ENCODE peak calls at places on chromosomes 2 and 18, in five cellular contexts. O, P, H, D and G are unnamed samples. For H3K9me3, the result is how much of the 10 kb centered on the place peaks cover.

GRCh38 chr2:215831296-215831913 is 181.9 kb downstream of the MREG start:
- DNase-seq in O (peak), P (peak), H (no peak), D (peak), G (no peak)

GRCh38 chr2:96122391-96122790 is 6.0 kb upstream of the ADRA2B start:
- DNase-seq in O (no peak), P (no peak), H (no peak), D (no peak), G (no peak)

GRCh38 chr2:33166287-33166881 is 219.6 kb downstream of the LTBP1 start:
- DNase-seq in O (no peak), P (no peak), H (no peak), D (no peak), G (no peak)

GRCh38 chr18:55838841-55839240 is 250.8 kb upstream of the TCF4 start:
- DNase-seq in O (no peak), P (no peak), H (no peak), D (no peak), G (no peak)

GRCh38 chr2:20424300-20425290 is 22.3 kb upstream of the RHOB start:
- DNase-seq in O (no peak), P (peak), H (no peak), D (peak), G (no peak)

GRCh38 chr2:69544951-69545350 is 98.6 kb downstream of the AAK1 start:
- DNase-seq in O (no peak), P (no peak), H (no peak), D (no peak), G (no peak)

GRCh38 chr2:236338495-236339184 is 74.4 kb upstream of the ASB18 start:
- DNase-seq in O (no peak), P (no peak), H (no peak), D (no peak), G (no peak)

GRCh38 chr18:9055185-9055584 is 47.3 kb upstream of the NDUFV2 start:
- DNase-seq in O (no peak), P (no peak), H (no peak), D (no peak), G (no peak)

GRCh38 chr18:55781481-55781957 is 193.5 kb upstream of the TCF4 start:
- DNase-seq in O (no peak), P (peak), H (peak), D (no peak), G (no peak)

GRCh38 chr2:26816893-26817292 is 31.0 kb downstream of the CENPA start:
- DNase-seq in O (no peak), P (no peak), H (no peak), D (no peak), G (no peak)

GRCh38 chr2:84924173-84925106 is 19.0 kb downstream of the TMSB10 start:
- DNase-seq in O (peak), P (peak), H (no peak), D (peak), G (peak)

GRCh38 chr2:195570329-195570728 is 86.7 kb upstream of the SLC39A10 start:
- DNase-seq in O (no peak), P (no peak), H (no peak), D (no peak), G (no peak)

GRCh38 chr2:221641181-221641871 is 69.2 kb upstream of the EPHA4 start:
- DNase-seq in O (no peak), P (no peak), H (no peak), D (peak), G (no peak)

GRCh38 chr2:140275427-140275826 is 1495.2 kb upstream of the NXPH2 start:
- DNase-seq in O (no peak), P (no peak), H (no peak), D (no peak), G (no peak)

GRCh38 chr2:132620115-132620514 is 49.9 kb downstream of the LYPD1 start:
- DNase-seq in O (no peak), P (no peak), H (no peak), D (no peak), G (no peak)

GRCh38 chr2:60533114-60534033 is 20.1 kb downstream of the BCL11A start:
- DNase-seq in O (no peak), P (no peak), H (no peak), D (no peak), G (no peak)

GRCh38 chr2:26675651-26676255 is 16.8 kb upstream of the KCNK3 start:
- DNase-seq in O (no peak), P (no peak), H (no peak), D (no peak), G (no peak)

GRCh38 chr2:176751314-176751713 is 461.3 kb upstream of the HNRNPA3 start:
- DNase-seq in O (no peak), P (no peak), H (no peak), D (no peak), G (no peak)

GRCh38 chr2:130288467-130289403 is 54.0 kb upstream of the IMP4 start:
- DNase-seq in O (no peak), P (no peak), H (no peak), D (no peak), G (no peak)

GRCh38 chr2:191315365-191315752 is 70.2 kb downstream of the MYO1B start:
- DNase-seq in O (no peak), P (no peak), H (no peak), D (no peak), G (no peak)

GRCh38 chr18:52343731-52344340 is 3.8 kb downstream of the DCC start:
- DNase-seq in O (no peak), P (no peak), H (no peak), D (no peak), G (no peak)

GRCh38 chr2:10493636-10494281 is 45.6 kb upstream of the ODC1 start:
- DNase-seq in O (peak), P (peak), H (no peak), D (peak), G (peak)

GRCh38 chr2:240737958-240738357 is 46.3 kb downstream of the AQP12A start:
- DNase-seq in O (no peak), P (no peak), H (no peak), D (no peak), G (no peak)

GRCh38 chr18:50816767-50817166 is 3.0 kb downstream of the MRO start:
- DNase-seq in O (no peak), P (peak), H (no peak), D (no peak), G (no peak)

GRCh38 chr2:201260302-201260800 is at the start of gene CASP8:
- DNase-seq in O (peak), P (peak), H (no peak), D (peak), G (peak)

GRCh38 chr2:52976132-52976949 is 791.3 kb upstream of the CHAC2 start:
- DNase-seq in O (no peak), P (peak), H (peak), D (no peak), G (no peak)

GRCh38 chr18:11488175-11488574 is 121.2 kb upstream of the SLC35G4 start:
- DNase-seq in O (no peak), P (no peak), H (no peak), D (no peak), G (no peak)

GRCh38 chr2:143463717-143464116 is 334.5 kb downstream of the ARHGAP15 start:
- DNase-seq in O (no peak), P (no peak), H (no peak), D (no peak), G (no peak)

GRCh38 chr18:62606106-62606505 is 83.3 kb downstream of the ZCCHC2 start:
- DNase-seq in O (no peak), P (no peak), H (no peak), D (no peak), G (no peak)

GRCh38 chr18:80133124-80133523 is 24.1 kb downstream of the ADNP2 start:
- DNase-seq in O (no peak), P (no peak), H (no peak), D (no peak), G (no peak)

GRCh38 chr2:202574541-202574940 is 60.2 kb upstream of the FAM117B start:
- DNase-seq in O (no peak), P (no peak), H (no peak), D (no peak), G (no peak)

GRCh38 chr2:25617948-25618646 is 55.3 kb downstream of the DTNB start:
- DNase-seq in O (no peak), P (no peak), H (no peak), D (no peak), G (no peak)

GRCh38 chr2:237515166-237515565 is 28.1 kb downstream of the MLPH start:
- DNase-seq in O (no peak), P (no peak), H (no peak), D (no peak), G (no peak)

GRCh38 chr2:36966370-36967235 is at the start of gene STRN:
- DNase-seq in O (peak), P (peak), H (peak), D (peak), G (peak)

DNA sequence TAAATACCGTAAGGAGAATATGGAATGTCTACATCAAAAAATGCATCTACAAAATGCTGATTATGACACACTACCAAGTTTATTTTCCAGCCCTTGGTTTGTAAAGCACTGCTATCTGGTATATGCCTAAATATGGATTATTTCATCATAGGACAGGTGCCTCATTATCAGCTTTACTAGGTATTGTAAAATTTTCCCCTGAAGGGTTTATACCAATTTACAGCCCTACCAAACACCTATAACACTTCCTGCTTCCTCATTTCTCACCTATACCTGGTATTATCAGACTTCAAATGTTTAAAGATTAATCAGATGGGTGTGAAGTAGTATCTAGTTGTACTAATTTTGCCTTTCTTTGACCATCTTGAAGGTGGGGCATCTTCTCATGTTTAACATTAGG is 26.8 kb downstream of the RMND5A start:
- DNase-seq in O (no peak), P (no peak), H (no peak), D (no peak), G (no peak)
- H3K27ac ChIP-seq in O (no peak), P (no peak), H (no peak), D (no peak), G (no peak)

DNA sequence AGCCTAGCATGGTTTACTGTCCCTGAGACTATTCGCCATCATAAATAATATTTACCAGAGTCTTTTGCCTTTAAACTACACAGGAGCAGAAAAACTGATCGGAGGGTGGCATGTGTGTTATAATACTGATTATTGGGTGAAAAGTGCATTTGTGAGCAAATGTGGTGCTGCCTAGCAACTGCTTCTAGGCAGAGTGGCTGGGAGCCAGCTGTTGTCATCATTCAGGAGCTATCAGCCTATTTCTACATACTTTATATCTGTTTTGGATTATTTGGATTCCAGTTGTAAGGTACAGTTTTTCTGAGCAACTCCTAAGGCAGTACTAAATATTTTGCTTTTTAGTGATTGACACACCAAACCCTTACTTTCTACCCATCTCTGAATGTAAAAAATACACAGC is 75.0 kb upstream of the MSTN start:
- DNase-seq in O (no peak), P (no peak), H (no peak), D (no peak), G (no peak)
- H3K9me3 ChIP-seq in O (under half), P (under half), H (under half), D (under half), G (under half)

DNA sequence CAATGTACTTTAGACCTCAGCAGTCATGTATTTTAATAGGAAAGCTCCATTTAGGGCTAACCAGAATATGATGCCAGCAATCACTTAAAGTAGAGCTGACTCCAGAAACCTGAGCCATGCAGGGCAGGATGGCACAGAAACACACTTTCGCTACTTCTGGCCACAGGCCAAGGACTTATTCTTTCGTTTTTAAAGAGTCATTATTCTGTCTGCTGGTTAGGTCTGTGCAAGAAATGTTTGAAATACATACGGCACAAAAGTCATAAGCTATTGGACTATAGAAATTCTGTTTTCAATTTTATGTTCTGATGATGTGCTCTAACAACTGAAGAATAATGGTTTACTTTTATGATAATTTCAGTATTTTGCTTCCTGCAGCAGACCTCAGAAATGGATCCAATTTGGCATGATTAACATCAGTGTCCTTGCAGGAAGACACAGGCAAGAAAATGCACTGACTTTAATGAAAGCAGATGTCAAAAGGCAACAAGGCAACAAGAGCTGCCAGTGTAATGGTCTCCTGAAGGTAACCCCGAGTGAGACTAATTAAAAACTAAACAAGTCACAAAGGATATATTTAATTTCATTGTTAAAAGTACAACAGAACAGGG is 114.4 kb upstream of the CHRNA1 start:
- DNase-seq in O (no peak), P (no peak), H (no peak), D (no peak), G (no peak)
- H3K27ac ChIP-seq in O (no peak), P (no peak), H (no peak), D (no peak), G (no peak)

GRCh38 chr2:239721531-239721930 is 303.6 kb downstream of the NDUFA10 start:
- DNase-seq in O (no peak), P (no peak), H (no peak), D (no peak), G (no peak)
- H3K9me3 ChIP-seq in O (under half), P (under half), H (under half), D (under half), G (under half)

GRCh38 chr2:177783835-177784448 is 288.6 kb downstream of the PDE11A start:
- DNase-seq in O (peak), P (no peak), H (no peak), D (no peak), G (no peak)
- H3K27ac ChIP-seq in O (peak), P (no peak), H (no peak), D (no peak), G (peak)

GRCh38 chr2:223475901-223476300 is 126.3 kb downstream of the SCG2 start:
- DNase-seq in O (no peak), P (no peak), H (no peak), D (no peak), G (no peak)
- H3K9me3 ChIP-seq in O (under half), P (under half), H (under half), D (under half), G (under half)

GRCh38 chr2:230924470-230925341 is at the start of gene GPR55:
- DNase-seq in O (no peak), P (peak), H (no peak), D (peak), G (peak)
- H3K27ac ChIP-seq in O (no peak), P (no peak), H (no peak), D (no peak), G (peak)

GRCh38 chr2:30702694-30703093 is 104.6 kb downstream of the CAPN13 start:
- DNase-seq in O (no peak), P (no peak), H (no peak), D (no peak), G (no peak)

GRCh38 chr2:30705056-30705455 is 102.2 kb downstream of the CAPN13 start:
- DNase-seq in O (no peak), P (no peak), H (no peak), D (no peak), G (no peak)

GRCh38 chr2:30705711-30706533 is 101.3 kb downstream of the CAPN13 start:
- DNase-seq in O (no peak), P (no peak), H (no peak), D (no peak), G (no peak)

GRCh38 chr2:30706534-30707303 is 100.5 kb downstream of the CAPN13 start:
- DNase-seq in O (peak), P (peak), H (peak), D (peak), G (peak)

DNA sequence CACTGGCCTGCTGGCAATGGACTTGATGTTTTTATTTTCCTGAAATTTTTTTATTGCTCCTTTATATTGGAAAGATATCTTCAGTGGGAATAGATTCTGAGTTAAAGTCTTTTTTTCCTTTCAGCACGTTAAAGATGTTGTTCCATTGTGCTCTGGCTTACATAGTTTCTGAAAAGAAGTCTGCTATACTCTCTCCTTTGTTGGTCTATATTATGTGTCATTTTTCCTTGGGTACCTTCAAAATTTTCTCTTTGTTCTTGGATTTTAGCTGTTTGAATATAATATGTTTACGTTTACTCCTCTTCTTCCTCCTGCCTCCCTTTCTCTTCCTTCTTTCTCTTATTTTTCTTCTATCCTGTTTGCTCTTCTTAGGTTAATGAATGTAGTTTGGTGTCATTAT is 105.5 kb downstream of the CAPN13 start:
- DNase-seq in O (no peak), P (peak), H (no peak), D (no peak), G (no peak)
- H3K9me3 ChIP-seq in O (under half), P (under half), H (under half), D (under half), G (under half)